ENCODE peak calls at places on chromosomes 3 and 15, in eight cellular contexts. E is thyroid gland, H is tibial nerve, F is heart left ventricle, M is A549, U is body of pancreas, T is spleen, B is esophagus squamous epithelium. S is an unnamed sample.

GRCh38 chr15:97200161-97200560 is 760.3 kb upstream of the ARRDC4 start:
- DNase-seq in E (no peak), H (no peak), F (no peak), M (no peak), U (no peak), T (no peak), B (no peak), S (no peak)

GRCh38 chr15:66412213-66412612 is 25.5 kb downstream of the MAP2K1 start:
- DNase-seq in E (no peak), H (no peak), F (no peak), M (no peak), U (no peak), T (no peak), B (no peak), S (no peak)

GRCh38 chr3:134552776-134553175 is 66.9 kb downstream of the CEP63 start:
- DNase-seq in E (no peak), H (no peak), F (no peak), M (no peak), U (no peak), T (no peak), B (no peak), S (no peak)

GRCh38 chr15:74367296-74367854 is at the start of gene CYP11A1:
- DNase-seq in E (no peak), H (no peak), F (no peak), M (no peak), U (no peak), T (no peak), B (no peak), S (peak; percentile 63)

GRCh38 chr15:96325579-96326331 is 4.7 kb upstream of the NR2F2 start:
- DNase-seq in E (no peak), H (no peak), F (no peak), M (peak; percentile 33), U (no peak), T (no peak), B (no peak), S (no peak)

GRCh38 chr3:184096811-184097378 is at the start of gene HTR3E:
- DNase-seq in E (no peak), H (no peak), F (no peak), M (no peak), U (no peak), T (no peak), B (no peak), S (no peak)

GRCh38 chr15:92900712-92901052 is 558 bp downstream of the CHD2 start:
- DNase-seq in E (no peak), H (no peak), F (no peak), M (peak; percentile 50), U (no peak), T (no peak), B (no peak), S (no peak)

GRCh38 chr15:79826800-79827199 is 70.0 kb downstream of the MTHFS start:
- DNase-seq in E (peak; percentile 68), H (no peak), F (no peak), M (no peak), U (no peak), T (no peak), B (no peak), S (no peak)

GRCh38 chr3:165502707-165503106 is 306.5 kb upstream of the SLITRK3 start:
- DNase-seq in E (no peak), H (no peak), F (no peak), M (no peak), U (no peak), T (no peak), B (no peak), S (no peak)

GRCh38 chr15:99016680-99017321 is 9.2 kb upstream of the PGPEP1L start:
- DNase-seq in E (no peak), H (no peak), F (peak; percentile 37), M (peak; percentile 44), U (no peak), T (no peak), B (no peak), S (no peak)

GRCh38 chr15:34795267-34796081 is at the start of gene ACTC1:
- DNase-seq in E (peak; percentile 64), H (no peak), F (peak; percentile 76), M (peak; percentile 21), U (peak; percentile 59), T (no peak), B (no peak), S (peak; percentile 23)

GRCh38 chr15:35936284-35936683 is 390.3 kb upstream of the DPH6 start:
- DNase-seq in E (no peak), H (no peak), F (no peak), M (no peak), U (no peak), T (no peak), B (no peak), S (no peak)

GRCh38 chr3:174232658-174233429 is 626.3 kb upstream of the NAALADL2 start:
- DNase-seq in E (no peak), H (no peak), F (no peak), M (no peak), U (no peak), T (no peak), B (no peak), S (no peak)

GRCh38 chr3:15267502-15267901 is 61.5 kb downstream of the CAPN7 start:
- DNase-seq in E (no peak), H (no peak), F (peak; percentile 15), M (no peak), U (no peak), T (no peak), B (no peak), S (peak; percentile 13)

GRCh38 chr3:50885491-50885890 is 210.8 kb downstream of the DOCK3 start:
- DNase-seq in E (no peak), H (no peak), F (no peak), M (no peak), U (no peak), T (no peak), B (no peak), S (no peak)

GRCh38 chr15:78315686-78316085 is 16.3 kb upstream of the SKIC8 start:
- DNase-seq in E (no peak), H (no peak), F (no peak), M (peak; percentile 59), U (no peak), T (no peak), B (no peak), S (no peak)

GRCh38 chr3:40254898-40255297 is 54.6 kb upstream of the EIF1B start:
- DNase-seq in E (no peak), H (no peak), F (no peak), M (no peak), U (no peak), T (no peak), B (no peak), S (no peak)

GRCh38 chr15:66705277-66705927 is 3.4 kb downstream of the SMAD6 start:
- DNase-seq in E (no peak), H (no peak), F (no peak), M (no peak), U (no peak), T (no peak), B (no peak), S (no peak)

GRCh38 chr3:143637133-143637532 is 211.1 kb downstream of the SLC9A9 start:
- DNase-seq in E (no peak), H (no peak), F (no peak), M (no peak), U (no peak), T (no peak), B (no peak), S (no peak)

GRCh38 chr15:101510212-101511197 is 21.0 kb upstream of the PCSK6 start:
- DNase-seq in E (no peak), H (no peak), F (no peak), M (no peak), U (no peak), T (no peak), B (no peak), S (no peak)

GRCh38 chr3:12583280-12583679 is 26.4 kb downstream of the MKRN2 start:
- DNase-seq in E (no peak), H (no peak), F (no peak), M (no peak), U (no peak), T (no peak), B (no peak), S (no peak)

DNA sequence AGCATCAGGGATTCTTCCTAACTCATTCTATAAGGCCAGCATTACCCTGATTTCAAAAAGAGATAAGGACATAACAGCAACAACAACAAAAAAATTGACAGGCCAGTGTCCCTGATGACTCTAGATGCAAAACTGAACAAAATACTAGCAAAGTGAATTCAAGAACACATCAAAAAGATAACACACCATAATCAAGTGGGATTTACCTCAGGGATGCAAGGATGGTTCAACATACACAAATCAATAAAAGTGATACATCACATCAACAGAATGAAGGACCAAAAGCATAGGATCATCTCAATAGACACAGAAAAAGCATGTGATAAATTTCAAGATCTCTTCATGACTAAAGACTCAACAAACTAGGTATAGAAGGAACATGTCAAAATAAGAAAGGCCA is 119.6 kb downstream of the STT3B start:
- DNase-seq in E (no peak), H (no peak), F (no peak), M (no peak), U (no peak), T (no peak), B (no peak), S (no peak)
- H3K9me3 ChIP-seq in E (no peaks in the 10 kb centered on the region), H (peaks cover 3% of the 10 kb centered on the region), F (peaks cover 81% of the 10 kb centered on the region), M (peaks cover 79% of the 10 kb centered on the region), U (peaks cover 53% of the 10 kb centered on the region), T (peaks cover 95% of the 10 kb centered on the region), B (peaks cover 83% of the 10 kb centered on the region), S (no peaks in the 10 kb centered on the region)

GRCh38 chr3:196641278-196642058 is 2.0 kb downstream of the NRROS start:
- DNase-seq in E (no peak), H (no peak), F (no peak), M (no peak), U (no peak), T (no peak), B (no peak), S (no peak)
- TF ChIP-seq POLR2A in E (no peak), H (no peak), F (no peak), M (no peak), U (no peak), T (no peak), B (no peak), S (no peak)

GRCh38 chr3:58495101-58495500 is 3.2 kb downstream of the KCTD6 start:
- DNase-seq in E (no peak), H (no peak), F (no peak), M (no peak), U (no peak), T (no peak), B (no peak), S (no peak)
- H3K4me3 ChIP-seq in E (no peak overlapping the region), H (no peak overlapping the region), F (no peak overlapping the region), M (no peak overlapping the region), U (no peak overlapping the region), T (no peak overlapping the region), B (no peak overlapping the region), S (no peak overlapping the region)

GRCh38 chr3:189395825-189396224 is 224.1 kb downstream of the TPRG1 start:
- DNase-seq in E (no peak), H (no peak), F (no peak), M (no peak), U (no peak), T (no peak), B (no peak), S (no peak)

GRCh38 chr3:189389346-189389745 is 217.6 kb downstream of the TPRG1 start:
- DNase-seq in E (no peak), H (no peak), F (no peak), M (no peak), U (no peak), T (no peak), B (no peak), S (no peak)

GRCh38 chr3:189394599-189395121 is 222.9 kb downstream of the TPRG1 start:
- DNase-seq in E (no peak), H (no peak), F (no peak), M (no peak), U (no peak), T (no peak), B (no peak), S (no peak)

GRCh38 chr3:189393598-189393997 is 221.8 kb downstream of the TPRG1 start:
- DNase-seq in E (no peak), H (no peak), F (no peak), M (peak; percentile 70), U (no peak), T (no peak), B (no peak), S (no peak)

GRCh38 chr3:189392969-189393368 is 221.2 kb downstream of the TPRG1 start:
- DNase-seq in E (peak; percentile 30), H (no peak), F (no peak), M (peak; percentile 94), U (peak; percentile 24), T (no peak), B (no peak), S (no peak)
- H3K9me3 ChIP-seq in E (no peaks in the 10 kb centered on the region), H (no peaks in the 10 kb centered on the region), F (no peaks in the 10 kb centered on the region), M (peaks cover 4% of the 10 kb centered on the region), U (no peaks in the 10 kb centered on the region), T (no peaks in the 10 kb centered on the region), B (no peaks in the 10 kb centered on the region), S (no peaks in the 10 kb centered on the region)